ENCODE peak calls at places on chromosomes 11 and 22, in six cellular contexts. W is adrenal gland, H is Peyer's patch, L is body of pancreas, Y is WERI-Rb-1, V is stomach. R is an unnamed sample. For H3K27me3, the result is how much of the 10 kb centered on the place peaks cover.

GRCh38 chr11:67267188-67268035 is 1.1 kb downstream of the GRK2 start:
- DNase-seq in Y (no peak), H (peak), W (no peak), L (peak), V (peak), R (no peak)

GRCh38 chr22:42697542-42698013 is 23.1 kb downstream of the A4GALT start:
- DNase-seq in W (peak), V (peak), H (no peak), L (peak), Y (no peak), R (no peak)

GRCh38 chr11:75194147-75194546 is 43.2 kb downstream of the SLCO2B1 start:
- DNase-seq in Y (no peak), W (no peak), V (no peak), H (no peak), L (no peak), R (no peak)

GRCh38 chr11:111815489-111815888 is 49.3 kb upstream of the PPP2R1B start:
- DNase-seq in V (no peak), L (no peak), W (no peak), Y (no peak), H (no peak), R (no peak)

GRCh38 chr11:90646706-90647105 is 423.9 kb upstream of the CHORDC1 start:
- DNase-seq in L (no peak), H (no peak), V (no peak), Y (no peak), W (no peak), R (no peak)

GRCh38 chr11:86511086-86511551 is 136.4 kb downstream of the CCDC81 start:
- DNase-seq in Y (no peak), H (no peak), L (no peak), W (no peak), V (no peak), R (no peak)

GRCh38 chr11:73416711-73417265 is 40.6 kb downstream of the RELT start:
- DNase-seq in V (no peak), H (no peak), Y (no peak), L (no peak), W (no peak), R (no peak)

GRCh38 chr22:29782061-29782845 is 15.1 kb downstream of the UQCR10 start:
- DNase-seq in V (peak), W (peak), L (peak), Y (no peak), H (peak), R (no peak)

GRCh38 chr11:5366856-5367255 is 15.5 kb downstream of the OR51B6 start:
- DNase-seq in H (no peak), L (no peak), W (no peak), Y (no peak), V (no peak), R (no peak)

GRCh38 chr11:111417011-111417765 is 38.1 kb upstream of the POU2AF1 start:
- DNase-seq in H (no peak), V (no peak), Y (no peak), L (no peak), W (no peak), R (no peak)

GRCh38 chr22:45529966-45530575 is 27.4 kb downstream of the FBLN1 start:
- DNase-seq in Y (no peak), W (no peak), V (no peak), H (no peak), L (no peak), R (no peak)

GRCh38 chr11:67355023-67355793 is 1.9 kb upstream of the POLD4 start:
- DNase-seq in L (no peak), W (no peak), Y (peak), V (no peak), H (no peak), R (no peak)

GRCh38 chr11:44427432-44427831 is 117.5 kb upstream of the ALX4 start:
- DNase-seq in Y (peak), L (no peak), H (no peak), V (no peak), W (no peak), R (peak)

GRCh38 chr11:35918716-35919115 is 25.1 kb upstream of the LDLRAD3 start:
- DNase-seq in H (no peak), V (no peak), L (no peak), Y (no peak), W (no peak), R (no peak)

GRCh38 chr11:118341749-118342489 is 586 bp downstream of the CD3D start:
- DNase-seq in L (no peak), V (no peak), W (no peak), Y (no peak), H (no peak), R (no peak)

DNA sequence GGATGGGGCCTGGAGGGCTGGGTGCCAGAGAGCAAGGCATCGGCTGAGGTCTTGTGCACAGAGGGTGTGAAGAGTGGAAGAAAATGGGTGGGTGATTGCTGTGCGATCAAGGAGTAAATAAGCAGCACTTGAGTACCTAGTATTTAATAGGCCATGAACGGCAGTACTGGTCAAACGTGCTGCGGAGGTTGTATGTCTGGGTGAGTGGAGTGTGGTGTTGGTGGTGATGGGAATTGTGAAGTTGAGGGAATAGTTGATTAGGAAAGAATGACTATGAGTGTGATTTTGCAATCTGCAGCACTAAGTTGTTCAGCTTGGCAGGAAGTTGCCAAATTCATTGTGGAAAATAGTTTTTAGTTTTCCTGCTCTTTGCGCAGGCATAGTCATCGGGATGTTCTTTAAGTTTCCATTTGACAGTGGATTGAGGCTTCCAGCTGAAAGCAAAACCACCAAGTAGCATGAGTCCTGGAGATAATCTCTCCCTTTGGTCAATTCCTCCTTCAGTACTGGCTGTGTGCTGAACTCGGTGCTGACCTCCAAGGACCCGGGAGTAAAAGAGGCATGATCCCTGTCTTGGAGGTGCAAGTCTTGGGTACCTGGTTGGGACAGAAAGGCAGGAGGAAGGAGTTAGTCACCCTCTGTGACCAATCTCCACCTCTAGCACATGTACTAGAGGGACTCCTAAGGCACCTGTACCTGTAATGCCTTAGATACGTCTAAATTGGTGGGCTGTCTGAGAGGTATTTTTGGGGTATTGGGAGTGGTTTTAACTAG is 2.1 kb downstream of the PANX1 start:
- DNase-seq in W (no peak), L (no peak), V (no peak), Y (no peak), H (no peak), R (no peak)
- H3K4me3 ChIP-seq in W (peak), L (no peak), V (peak), Y (no peak), H (no peak), R (peak)

GRCh38 chr22:37820350-37820749 is 2.8 kb upstream of the GALR3 start:
- DNase-seq in L (no peak), H (no peak), W (no peak), V (no peak), Y (no peak), R (no peak)

GRCh38 chr22:37819100-37819433 is 4.1 kb upstream of the GALR3 start:
- DNase-seq in W (no peak), L (no peak), V (no peak), Y (no peak), H (no peak), R (no peak)

GRCh38 chr22:37817705-37818311 is 5.4 kb upstream of the GALR3 start:
- DNase-seq in Y (peak), V (peak), L (peak), W (peak), H (peak), R (peak)

GRCh38 chr22:37816543-37817180 is 6.5 kb upstream of the GALR3 start:
- DNase-seq in H (no peak), W (no peak), L (no peak), V (no peak), Y (no peak), R (no peak)

DNA sequence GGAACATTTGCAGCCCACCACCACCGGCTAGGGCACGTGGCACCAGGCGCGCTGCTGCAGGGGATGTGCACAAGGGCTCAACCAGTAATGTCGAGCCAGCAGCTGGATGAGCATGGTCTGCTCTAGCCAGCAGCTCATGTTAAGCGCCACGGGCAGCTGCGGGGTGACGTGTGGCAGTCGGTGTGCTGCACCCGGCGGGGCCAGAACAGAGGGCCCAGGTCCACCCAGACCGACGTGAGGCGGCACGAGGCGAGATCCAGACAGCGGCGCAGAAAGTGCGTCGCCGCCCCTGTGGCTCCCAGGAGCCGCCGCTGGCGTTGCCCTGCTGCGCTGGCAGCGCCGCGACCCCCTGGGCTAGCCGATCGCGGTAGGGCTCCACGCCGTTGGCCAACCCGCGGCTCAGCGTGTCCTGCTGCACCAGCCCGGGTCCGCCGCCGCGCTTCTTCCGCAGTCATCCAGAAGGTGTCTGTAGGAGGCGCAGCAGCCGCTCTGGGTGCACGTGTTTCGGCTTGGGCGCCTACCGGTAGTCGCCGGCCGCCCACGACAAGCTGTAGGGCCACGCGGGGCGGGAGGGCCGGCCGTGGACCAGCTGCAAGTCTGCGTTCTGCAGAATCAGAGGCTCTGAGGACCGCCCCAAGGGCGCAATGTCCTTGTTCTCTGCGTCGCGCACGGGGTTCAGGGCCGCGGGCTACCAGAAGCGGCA is 4.6 kb upstream of the GALR3 start:
- DNase-seq in H (peak), W (peak), Y (peak), V (peak), L (peak), R (peak)
- H3K27me3 ChIP-seq in H (under half), W (under half), Y (under half), V (under half), L (under half), R (under half)

GRCh38 chr11:13535819-13536218 is 40.0 kb upstream of the PTH start:
- DNase-seq in V (no peak), W (no peak), H (no peak), Y (peak), L (no peak), R (no peak)
- TF ChIP-seq CTCF in V (no peak), W (no peak), H (no peak), Y (peak), L (no peak), R (peak)

GRCh38 chr22:24741769-24742168 is 32.8 kb downstream of the PIWIL3 start:
- DNase-seq in H (no peak), V (no peak), W (no peak), Y (no peak), L (no peak), R (no peak)
- H3K4me3 ChIP-seq in H (no peak), V (no peak), W (no peak), Y (no peak), L (no peak), R (no peak)

DNA sequence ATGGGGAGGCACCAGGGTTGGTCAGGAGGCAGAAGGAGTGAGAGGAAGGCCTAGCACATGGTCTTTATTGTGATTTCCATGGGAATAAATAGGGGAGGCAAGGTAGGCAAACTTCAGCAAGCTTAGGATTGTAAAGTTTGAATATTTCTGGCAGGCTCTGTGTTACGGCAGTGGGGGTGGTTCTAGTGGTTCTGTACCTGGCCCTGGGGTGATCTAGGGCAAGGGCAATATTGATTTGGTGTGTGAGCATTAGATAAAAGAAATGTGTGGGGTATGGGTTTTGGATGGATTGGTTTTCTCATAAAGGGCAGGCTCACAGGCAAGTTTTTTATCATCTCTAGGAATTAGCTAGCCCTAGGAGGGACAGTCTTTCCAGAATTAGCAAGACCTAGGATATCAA is 584.0 kb downstream of the OPCML start:
- DNase-seq in V (no peak), H (no peak), Y (no peak), W (no peak), L (no peak), R (no peak)
- H3K27me3 ChIP-seq in V (under half), H (under half), Y (under half), W (under half), L (under half), R (under half)

R was measured in BE2C.